ENCODE peak calls at places on chromosome 1, in ten cellular contexts. K is progenitor cell of endocrine pancreas, S is RWPE1, Z is right lobe of liver, A is tibial artery, L is GM04504, D is C1 segment of cervical spinal cord, V is naive B cell, R is NCI-H1694, Q is HepG2. F is an unnamed sample.

GRCh38 chr1:56152635-56153034 is 426.7 kb downstream of the PLPP3 start:
- DNase-seq in D (no peak), R (no peak), A (no peak), Z (no peak), L (no peak), Q (no peak), K (no peak), V (no peak), S (no peak), F (no peak)

GRCh38 chr1:227342075-227342829 is 24.0 kb upstream of the CDC42BPA start:
- DNase-seq in Q (no peak), L (no peak), R (no peak), V (no peak), Z (no peak), K (no peak), S (no peak), A (no peak), D (no peak), F (no peak)

GRCh38 chr1:226589008-226589733 is 40.6 kb downstream of the STUM start:
- DNase-seq in D (no peak), Z (no peak), V (no peak), K (no peak), Q (no peak), R (no peak), S (no peak), A (no peak), L (no peak), F (no peak)

GRCh38 chr1:45945426-45945825 is 142.0 kb downstream of the MAST2 start:
- DNase-seq in L (no peak), D (no peak), R (no peak), Q (no peak), V (no peak), A (no peak), S (no peak), Z (no peak), K (no peak), F (no peak)

GRCh38 chr1:205226868-205227583 is 720 bp upstream of the TMCC2 start:
- DNase-seq in A (no peak), V (no peak), Z (no peak), K (no peak), D (no peak), L (no peak), S (peak), Q (peak), R (no peak), F (no peak)

GRCh38 chr1:165174485-165174884 is 182.0 kb downstream of the LMX1A start:
- DNase-seq in Z (no peak), D (no peak), L (no peak), S (no peak), K (no peak), A (no peak), Q (no peak), V (no peak), R (peak), F (no peak)

GRCh38 chr1:235741294-235741693 is 91.7 kb upstream of the GNG4 start:
- DNase-seq in L (peak), K (no peak), V (no peak), D (no peak), Z (no peak), A (no peak), S (peak), Q (no peak), R (no peak), F (no peak)

GRCh38 chr1:205041998-205042910 is 758 bp upstream of the CNTN2 start:
- DNase-seq in S (no peak), A (no peak), V (no peak), L (no peak), K (no peak), D (peak), Q (no peak), R (peak), Z (no peak), F (peak)

GRCh38 chr1:109201123-109201703 is 12.5 kb upstream of the SARS1 start:
- DNase-seq in Z (peak), R (peak), A (no peak), Q (peak), V (no peak), S (peak), D (no peak), L (peak), K (no peak), F (peak)

F was measured in dorsolateral prefrontal cortex.